ENCODE peak calls at places on chromosome 3, in nine cellular contexts. I, W, O, Z, C, K, J, G and H are unnamed samples.
A peak's percentile ranks its signal among the peaks of the same experiment; 100 is the strongest.

GRCh38 chr3:45078910-45079522 is 52.9 kb downstream of the CLEC3B start:
- DNase-seq in J (no peak), G (no peak), Z (no peak), C (peak; percentile 5), K (no peak), I (no peak), O (peak; percentile 47), W (no peak), H (no peak)

GRCh38 chr3:138461696-138462295 is 27.4 kb downstream of the ESYT3 start:
- DNase-seq in O (no peak), I (no peak), C (no peak), J (no peak), G (no peak), K (no peak), W (no peak), Z (no peak), H (no peak)

GRCh38 chr3:158709666-158710083 is 22.6 kb downstream of the RARRES1 start:
- DNase-seq in K (no peak), J (no peak), G (no peak), O (no peak), Z (no peak), C (no peak), W (no peak), I (no peak), H (peak; percentile 68)

GRCh38 chr3:105834768-105835167 is 34.0 kb downstream of the CBLB start:
- DNase-seq in O (no peak), K (no peak), Z (no peak), J (no peak), C (no peak), W (no peak), G (no peak), I (no peak), H (no peak)

GRCh38 chr3:186138272-186138981 is 29.5 kb upstream of the ETV5 start:
- DNase-seq in Z (no peak), I (no peak), O (no peak), G (no peak), W (no peak), C (no peak), J (no peak), K (no peak), H (no peak)

GRCh38 chr3:12558706-12559105 is 1.8 kb downstream of the MKRN2 start:
- DNase-seq in O (no peak), K (no peak), G (no peak), Z (no peak), W (no peak), I (no peak), C (no peak), J (no peak), H (no peak)

GRCh38 chr3:117793684-117794304 is 1084.2 kb downstream of the TUSC7 start:
- DNase-seq in G (no peak), W (no peak), O (no peak), Z (no peak), K (no peak), J (no peak), I (no peak), C (no peak), H (no peak)

GRCh38 chr3:139715736-139716135 is 38.0 kb upstream of the NMNAT3 start:
- DNase-seq in K (no peak), I (no peak), C (no peak), G (no peak), W (no peak), Z (no peak), O (no peak), J (no peak), H (no peak)